ENCODE peak calls at places on chromosomes 5 and 9, in nine cellular contexts. U is activated T-cell treated with anti-CD3 and anti-CD28 coated beads for 4 hours, N is T47D, Q is head of caudate nucleus, W is NCI-H510A treated with DMSO at 0.1 percent for 48 hours, L is gastrocnemius medialis, Z is IMR-90, I is amygdala, J is dorsolateral prefrontal cortex. C is an unnamed sample.

GRCh38 chr9:127942152-127943010 is 4.7 kb upstream of the DPM2 start:
- DNase-seq in U (no peak), N (peak), Q (peak), W (peak), L (peak), Z (peak), I (peak), J (peak), C (peak)

GRCh38 chr9:129111762-129112151 is 542 bp downstream of the PTPA start:
- DNase-seq in U (peak), N (peak), Q (peak), W (peak), L (no peak), Z (peak), I (no peak), J (peak), C (no peak)

GRCh38 chr5:81579525-81579924 is 171.4 kb downstream of the SSBP2 start:
- DNase-seq in U (no peak), N (no peak), Q (no peak), W (peak), L (no peak), Z (peak), I (no peak), J (no peak), C (peak)

GRCh38 chr9:109910616-109911568 is 130.9 kb downstream of the PALM2AKAP2 start:
- DNase-seq in U (no peak), N (no peak), Q (no peak), W (no peak), L (no peak), Z (peak), I (no peak), J (no peak), C (no peak)

GRCh38 chr9:107667269-107667681 is 177.7 kb upstream of the KLF4 start:
- DNase-seq in U (no peak), N (no peak), Q (no peak), W (no peak), L (no peak), Z (peak), I (no peak), J (no peak), C (no peak)

GRCh38 chr5:61824396-61824795 is 481.6 kb upstream of the KIF2A start:
- DNase-seq in U (no peak), N (no peak), Q (no peak), W (no peak), L (no peak), Z (no peak), I (no peak), J (no peak), C (no peak)

GRCh38 chr5:94376672-94377345 is 241.6 kb downstream of the KIAA0825 start:
- DNase-seq in U (no peak), N (no peak), Q (no peak), W (peak), L (no peak), Z (no peak), I (no peak), J (no peak), C (peak)

GRCh38 chr5:38695021-38695961 is 138.8 kb upstream of the LIFR start:
- DNase-seq in U (no peak), N (no peak), Q (no peak), W (peak), L (no peak), Z (no peak), I (no peak), J (no peak), C (no peak)

GRCh38 chr9:115373000-115373709 is 255.2 kb upstream of the TNC start:
- DNase-seq in U (no peak), N (no peak), Q (no peak), W (no peak), L (no peak), Z (peak), I (no peak), J (no peak), C (no peak)

GRCh38 chr9:26264709-26265601 is 586.7 kb upstream of the TUSC1 start:
- DNase-seq in U (no peak), N (no peak), Q (no peak), W (no peak), L (no peak), Z (peak), I (no peak), J (no peak), C (no peak)

GRCh38 chr5:122704247-122705036 is 70.4 kb upstream of the SNX2 start:
- DNase-seq in U (no peak), N (no peak), Q (no peak), W (peak), L (no peak), Z (peak), I (no peak), J (no peak), C (no peak)

GRCh38 chr9:134950404-134950760 is 32.7 kb upstream of the FCN1 start:
- DNase-seq in U (no peak), N (no peak), Q (no peak), W (no peak), L (peak), Z (no peak), I (no peak), J (no peak), C (no peak)

GRCh38 chr5:106940986-106941385 is 729.8 kb downstream of the EFNA5 start:
- DNase-seq in U (no peak), N (no peak), Q (no peak), W (no peak), L (no peak), Z (no peak), I (no peak), J (no peak), C (no peak)

GRCh38 chr5:113199122-113199905 is 222.7 kb downstream of the DCP2 start:
- DNase-seq in U (no peak), N (no peak), Q (no peak), W (no peak), L (no peak), Z (peak), I (no peak), J (no peak), C (no peak)

GRCh38 chr5:146394486-146394885 is 52.6 kb upstream of the TCERG1 start:
- DNase-seq in U (no peak), N (no peak), Q (no peak), W (no peak), L (no peak), Z (no peak), I (no peak), J (no peak), C (no peak)

GRCh38 chr5:124797665-124798087 is 51.2 kb upstream of the ZNF608 start:
- DNase-seq in U (no peak), N (no peak), Q (no peak), W (no peak), L (no peak), Z (no peak), I (no peak), J (no peak), C (no peak)

GRCh38 chr5:125484272-125485002 is 738.0 kb upstream of the ZNF608 start:
- DNase-seq in U (no peak), N (no peak), Q (peak), W (peak), L (peak), Z (peak), I (peak), J (peak), C (peak)

GRCh38 chr9:136960212-136960937 is 8.3 kb downstream of the LCN12 start:
- DNase-seq in U (no peak), N (no peak), Q (no peak), W (no peak), L (no peak), Z (no peak), I (no peak), J (no peak), C (no peak)

GRCh38 chr9:81664638-81665513 is 24.5 kb downstream of the TLE1 start:
- DNase-seq in U (no peak), N (no peak), Q (no peak), W (peak), L (peak), Z (no peak), I (no peak), J (no peak), C (no peak)

GRCh38 chr9:132857601-132858342 is 20.3 kb downstream of the AK8 start:
- DNase-seq in U (no peak), N (no peak), Q (no peak), W (no peak), L (no peak), Z (peak), I (no peak), J (peak), C (no peak)

GRCh38 chr5:134177197-134178171 is 734 bp upstream of the SKP1 start:
- DNase-seq in U (no peak), N (peak), Q (no peak), W (peak), L (peak), Z (peak), I (no peak), J (no peak), C (peak)

GRCh38 chr9:136697821-136698526 is 10.7 kb upstream of the AGPAT2 start:
- DNase-seq in U (no peak), N (no peak), Q (no peak), W (no peak), L (no peak), Z (no peak), I (no peak), J (no peak), C (no peak)

GRCh38 chr5:74370168-74370567 is 270.4 kb downstream of the ENC1 start:
- DNase-seq in U (no peak), N (no peak), Q (no peak), W (no peak), L (peak), Z (no peak), I (no peak), J (no peak), C (no peak)

GRCh38 chr9:133718533-133719315 is 19.4 kb downstream of the SARDH start:
- DNase-seq in U (no peak), N (no peak), Q (no peak), W (no peak), L (peak), Z (no peak), I (no peak), J (no peak), C (no peak)

GRCh38 chr9:120937596-120937995 is 11.0 kb upstream of the TRAF1 start:
- DNase-seq in U (no peak), N (no peak), Q (no peak), W (no peak), L (no peak), Z (peak), I (no peak), J (no peak), C (no peak)

GRCh38 chr9:22548625-22549024 is 102.0 kb downstream of the DMRTA1 start:
- DNase-seq in U (no peak), N (no peak), Q (no peak), W (no peak), L (no peak), Z (no peak), I (no peak), J (no peak), C (no peak)

GRCh38 chr9:86751207-86751606 is 196.1 kb downstream of the GAS1 start:
- DNase-seq in U (no peak), N (no peak), Q (no peak), W (no peak), L (no peak), Z (peak), I (no peak), J (no peak), C (no peak)

GRCh38 chr5:159774476-159775031 is 141.7 kb upstream of the ADRA1B start:
- DNase-seq in U (no peak), N (no peak), Q (no peak), W (no peak), L (no peak), Z (no peak), I (no peak), J (no peak), C (no peak)

GRCh38 chr5:67976812-67977455 is 238.6 kb upstream of the PIK3R1 start:
- DNase-seq in U (no peak), N (no peak), Q (no peak), W (no peak), L (no peak), Z (no peak), I (no peak), J (peak), C (no peak)

GRCh38 chr9:123798203-123798602 is 131.7 kb downstream of the DENND1A start:
- DNase-seq in U (no peak), N (no peak), Q (no peak), W (no peak), L (no peak), Z (no peak), I (no peak), J (no peak), C (no peak)

GRCh38 chr5:116518423-116518822 is 56.2 kb downstream of the SEMA6A start:
- DNase-seq in U (no peak), N (no peak), Q (no peak), W (no peak), L (no peak), Z (no peak), I (no peak), J (no peak), C (no peak)

GRCh38 chr9:21591221-21592062 is 109.3 kb upstream of the IFNE start:
- DNase-seq in U (peak), N (no peak), Q (no peak), W (no peak), L (peak), Z (peak), I (no peak), J (peak), C (no peak)

GRCh38 chr9:136576269-136576626 is 30.4 kb upstream of the NOTCH1 start:
- DNase-seq in U (no peak), N (no peak), Q (no peak), W (no peak), L (peak), Z (peak), I (no peak), J (no peak), C (no peak)

GRCh38 chr9:133786371-133786753 is 48.2 kb upstream of the SARDH start:
- DNase-seq in U (no peak), N (no peak), Q (no peak), W (no peak), L (no peak), Z (no peak), I (no peak), J (no peak), C (no peak)

GRCh38 chr9:137300607-137301085 is 1.4 kb downstream of the NRARP start:
- DNase-seq in U (no peak), N (peak), Q (no peak), W (no peak), L (no peak), Z (peak), I (no peak), J (no peak), C (no peak)